ENCODE peak calls at places on chromosome 19, in seven cellular contexts. One of them, this sample, is unnamed.

GRCh38 chr19:16337809-16338469 is 13.3 kb downstream of the KLF2 start:
- DNase-seq in stimulated activated CD8-positive, alpha-beta memory T cell treated with anti-CD3 and anti-CD28 coated beads, Interleukin-7, amount 100 ng/mL, for 1 hour: no peak
- DNase-seq in NCI-H1436: no peak
- DNase-seq in AG08395: peak; percentile 4
- DNase-seq in HEK293T: no peak
- DNase-seq in stimulated activated naive CD4-positive, alpha-beta T cell treated with Interleukin-2 at 50 U/mL for 16 hours: no peak
- DNase-seq in Kasumi-1: no peak
- DNase-seq in this sample: no peak

GRCh38 chr19:38949580-38950367 is 19.0 kb downstream of the MRPS12 start:
- DNase-seq in AG08395: peak; percentile 77
- DNase-seq in stimulated activated naive CD4-positive, alpha-beta T cell treated with Interleukin-2 at 50 U/mL for 16 hours: peak; percentile 81
- DNase-seq in stimulated activated CD8-positive, alpha-beta memory T cell treated with anti-CD3 and anti-CD28 coated beads, Interleukin-7, amount 100 ng/mL, for 1 hour: peak; percentile 66
- DNase-seq in NCI-H1436: no peak
- DNase-seq in Kasumi-1: no peak
- DNase-seq in HEK293T: no peak
- DNase-seq in this sample: peak; percentile 95

GRCh38 chr19:7811989-7812388 is 18.0 kb upstream of the EVI5L start:
- DNase-seq in Kasumi-1: no peak
- DNase-seq in stimulated activated CD8-positive, alpha-beta memory T cell treated with anti-CD3 and anti-CD28 coated beads, Interleukin-7, amount 100 ng/mL, for 1 hour: no peak
- DNase-seq in stimulated activated naive CD4-positive, alpha-beta T cell treated with Interleukin-2 at 50 U/mL for 16 hours: no peak
- DNase-seq in HEK293T: no peak
- DNase-seq in AG08395: no peak
- DNase-seq in NCI-H1436: no peak
- DNase-seq in this sample: no peak

GRCh38 chr19:47765522-47766358 is 12.8 kb upstream of the SELENOW start:
- DNase-seq in Kasumi-1: peak; percentile 64
- DNase-seq in stimulated activated CD8-positive, alpha-beta memory T cell treated with anti-CD3 and anti-CD28 coated beads, Interleukin-7, amount 100 ng/mL, for 1 hour: no peak
- DNase-seq in stimulated activated naive CD4-positive, alpha-beta T cell treated with Interleukin-2 at 50 U/mL for 16 hours: peak; percentile 26
- DNase-seq in NCI-H1436: peak; percentile 84
- DNase-seq in AG08395: peak; percentile 70
- DNase-seq in HEK293T: peak; percentile 74
- DNase-seq in this sample: peak; percentile 87

GRCh38 chr19:35052599-35053190 is 11.2 kb downstream of the HPN start:
- DNase-seq in HEK293T: no peak
- DNase-seq in stimulated activated CD8-positive, alpha-beta memory T cell treated with anti-CD3 and anti-CD28 coated beads, Interleukin-7, amount 100 ng/mL, for 1 hour: no peak
- DNase-seq in NCI-H1436: no peak
- DNase-seq in Kasumi-1: no peak
- DNase-seq in stimulated activated naive CD4-positive, alpha-beta T cell treated with Interleukin-2 at 50 U/mL for 16 hours: no peak
- DNase-seq in AG08395: no peak
- DNase-seq in this sample: no peak

GRCh38 chr19:31312004-31312403 is 37.2 kb downstream of the TSHZ3 start:
- DNase-seq in stimulated activated CD8-positive, alpha-beta memory T cell treated with anti-CD3 and anti-CD28 coated beads, Interleukin-7, amount 100 ng/mL, for 1 hour: no peak
- DNase-seq in HEK293T: no peak
- DNase-seq in Kasumi-1: no peak
- DNase-seq in AG08395: peak; percentile 87
- DNase-seq in NCI-H1436: no peak
- DNase-seq in stimulated activated naive CD4-positive, alpha-beta T cell treated with Interleukin-2 at 50 U/mL for 16 hours: peak; percentile 14
- DNase-seq in this sample: no peak

GRCh38 chr19:46299004-46299509 is 2.2 kb downstream of the HIF3A start:
- DNase-seq in NCI-H1436: peak; percentile 93
- DNase-seq in HEK293T: no peak
- DNase-seq in stimulated activated naive CD4-positive, alpha-beta T cell treated with Interleukin-2 at 50 U/mL for 16 hours: no peak
- DNase-seq in AG08395: peak; percentile 84
- DNase-seq in stimulated activated CD8-positive, alpha-beta memory T cell treated with anti-CD3 and anti-CD28 coated beads, Interleukin-7, amount 100 ng/mL, for 1 hour: no peak
- DNase-seq in Kasumi-1: peak; percentile 59
- DNase-seq in this sample: peak; percentile 97

GRCh38 chr19:47589824-47590223 is 16.9 kb upstream of the ZNF541 start:
- DNase-seq in NCI-H1436: no peak
- DNase-seq in Kasumi-1: no peak
- DNase-seq in HEK293T: no peak
- DNase-seq in stimulated activated naive CD4-positive, alpha-beta T cell treated with Interleukin-2 at 50 U/mL for 16 hours: no peak
- DNase-seq in AG08395: no peak
- DNase-seq in stimulated activated CD8-positive, alpha-beta memory T cell treated with anti-CD3 and anti-CD28 coated beads, Interleukin-7, amount 100 ng/mL, for 1 hour: no peak
- DNase-seq in this sample: no peak

GRCh38 chr19:56133858-56134654 is 7.0 kb upstream of the ZNF444 start:
- DNase-seq in stimulated activated naive CD4-positive, alpha-beta T cell treated with Interleukin-2 at 50 U/mL for 16 hours: no peak
- DNase-seq in HEK293T: no peak
- DNase-seq in AG08395: no peak
- DNase-seq in Kasumi-1: peak; percentile 67
- DNase-seq in NCI-H1436: no peak
- DNase-seq in stimulated activated CD8-positive, alpha-beta memory T cell treated with anti-CD3 and anti-CD28 coated beads, Interleukin-7, amount 100 ng/mL, for 1 hour: no peak
- DNase-seq in this sample: no peak

GRCh38 chr19:41993612-41994483 is at the start of gene ATP1A3:
- DNase-seq in HEK293T: peak; percentile 86
- DNase-seq in AG08395: peak; percentile 90
- DNase-seq in stimulated activated naive CD4-positive, alpha-beta T cell treated with Interleukin-2 at 50 U/mL for 16 hours: peak; percentile 57
- DNase-seq in Kasumi-1: peak; percentile 18
- DNase-seq in stimulated activated CD8-positive, alpha-beta memory T cell treated with anti-CD3 and anti-CD28 coated beads, Interleukin-7, amount 100 ng/mL, for 1 hour: peak; percentile 27
- DNase-seq in NCI-H1436: peak; percentile 74
- DNase-seq in this sample: peak; percentile 87

GRCh38 chr19:2867025-2867991 is at the start of gene ZNF556:
- DNase-seq in stimulated activated naive CD4-positive, alpha-beta T cell treated with Interleukin-2 at 50 U/mL for 16 hours: no peak
- DNase-seq in AG08395: peak; percentile 18
- DNase-seq in Kasumi-1: no peak
- DNase-seq in HEK293T: peak; percentile 10
- DNase-seq in stimulated activated CD8-positive, alpha-beta memory T cell treated with anti-CD3 and anti-CD28 coated beads, Interleukin-7, amount 100 ng/mL, for 1 hour: no peak
- DNase-seq in NCI-H1436: peak; percentile 31
- DNase-seq in this sample: no peak

GRCh38 chr19:58522709-58523108 is 3.1 kb upstream of the ZBTB45 start:
- DNase-seq in HEK293T: no peak
- DNase-seq in Kasumi-1: no peak
- DNase-seq in NCI-H1436: no peak
- DNase-seq in AG08395: no peak
- DNase-seq in stimulated activated CD8-positive, alpha-beta memory T cell treated with anti-CD3 and anti-CD28 coated beads, Interleukin-7, amount 100 ng/mL, for 1 hour: no peak
- DNase-seq in stimulated activated naive CD4-positive, alpha-beta T cell treated with Interleukin-2 at 50 U/mL for 16 hours: no peak
- DNase-seq in this sample: no peak

GRCh38 chr19:11381535-11382369 is 2.4 kb downstream of the EPOR start:
- DNase-seq in Kasumi-1: no peak
- DNase-seq in stimulated activated naive CD4-positive, alpha-beta T cell treated with Interleukin-2 at 50 U/mL for 16 hours: peak; percentile 70
- DNase-seq in NCI-H1436: no peak
- DNase-seq in AG08395: peak; percentile 69
- DNase-seq in HEK293T: peak; percentile 81
- DNase-seq in stimulated activated CD8-positive, alpha-beta memory T cell treated with anti-CD3 and anti-CD28 coated beads, Interleukin-7, amount 100 ng/mL, for 1 hour: peak; percentile 35
- DNase-seq in this sample: peak; percentile 87

GRCh38 chr19:46791944-46792343 is 3.5 kb upstream of the SLC1A5 start:
- DNase-seq in Kasumi-1: peak; percentile 86
- DNase-seq in AG08395: no peak
- DNase-seq in stimulated activated naive CD4-positive, alpha-beta T cell treated with Interleukin-2 at 50 U/mL for 16 hours: no peak
- DNase-seq in stimulated activated CD8-positive, alpha-beta memory T cell treated with anti-CD3 and anti-CD28 coated beads, Interleukin-7, amount 100 ng/mL, for 1 hour: no peak
- DNase-seq in HEK293T: no peak
- DNase-seq in NCI-H1436: no peak
- DNase-seq in this sample: no peak

GRCh38 chr19:53519431-53519830 is 18.5 kb upstream of the ZNF331 start:
- DNase-seq in stimulated activated naive CD4-positive, alpha-beta T cell treated with Interleukin-2 at 50 U/mL for 16 hours: no peak
- DNase-seq in Kasumi-1: no peak
- DNase-seq in HEK293T: no peak
- DNase-seq in AG08395: no peak
- DNase-seq in stimulated activated CD8-positive, alpha-beta memory T cell treated with anti-CD3 and anti-CD28 coated beads, Interleukin-7, amount 100 ng/mL, for 1 hour: no peak
- DNase-seq in NCI-H1436: no peak
- DNase-seq in this sample: peak; percentile 74

GRCh38 chr19:48290341-48290922 is 20.6 kb downstream of the ZNF114 start:
- DNase-seq in NCI-H1436: no peak
- DNase-seq in stimulated activated CD8-positive, alpha-beta memory T cell treated with anti-CD3 and anti-CD28 coated beads, Interleukin-7, amount 100 ng/mL, for 1 hour: no peak
- DNase-seq in Kasumi-1: no peak
- DNase-seq in stimulated activated naive CD4-positive, alpha-beta T cell treated with Interleukin-2 at 50 U/mL for 16 hours: no peak
- DNase-seq in AG08395: peak; percentile 62
- DNase-seq in HEK293T: peak; percentile 38
- DNase-seq in this sample: peak; percentile 41

GRCh38 chr19:49363265-49364082 is at the start of gene DKKL1:
- DNase-seq in NCI-H1436: no peak
- DNase-seq in stimulated activated CD8-positive, alpha-beta memory T cell treated with anti-CD3 and anti-CD28 coated beads, Interleukin-7, amount 100 ng/mL, for 1 hour: peak; percentile 37
- DNase-seq in AG08395: peak; percentile 99
- DNase-seq in Kasumi-1: peak; percentile 91
- DNase-seq in HEK293T: peak; percentile 100
- DNase-seq in stimulated activated naive CD4-positive, alpha-beta T cell treated with Interleukin-2 at 50 U/mL for 16 hours: peak; percentile 42
- DNase-seq in this sample: peak; percentile 100

GRCh38 chr19:7789447-7789846 is 26.4 kb downstream of the CLEC4M start:
- DNase-seq in NCI-H1436: no peak
- DNase-seq in Kasumi-1: no peak
- DNase-seq in HEK293T: no peak
- DNase-seq in AG08395: no peak
- DNase-seq in stimulated activated CD8-positive, alpha-beta memory T cell treated with anti-CD3 and anti-CD28 coated beads, Interleukin-7, amount 100 ng/mL, for 1 hour: no peak
- DNase-seq in stimulated activated naive CD4-positive, alpha-beta T cell treated with Interleukin-2 at 50 U/mL for 16 hours: no peak
- DNase-seq in this sample: no peak

GRCh38 chr19:11356074-11356397 is 804 bp downstream of the PLPPR2 start:
- DNase-seq in NCI-H1436: no peak
- DNase-seq in Kasumi-1: no peak
- DNase-seq in AG08395: no peak
- DNase-seq in HEK293T: no peak
- DNase-seq in stimulated activated naive CD4-positive, alpha-beta T cell treated with Interleukin-2 at 50 U/mL for 16 hours: no peak
- DNase-seq in stimulated activated CD8-positive, alpha-beta memory T cell treated with anti-CD3 and anti-CD28 coated beads, Interleukin-7, amount 100 ng/mL, for 1 hour: no peak
- DNase-seq in this sample: no peak

GRCh38 chr19:16871870-16872269 is 16.9 kb upstream of the F2RL3 start:
- DNase-seq in NCI-H1436: no peak
- DNase-seq in stimulated activated naive CD4-positive, alpha-beta T cell treated with Interleukin-2 at 50 U/mL for 16 hours: no peak
- DNase-seq in HEK293T: no peak
- DNase-seq in Kasumi-1: no peak
- DNase-seq in AG08395: no peak
- DNase-seq in stimulated activated CD8-positive, alpha-beta memory T cell treated with anti-CD3 and anti-CD28 coated beads, Interleukin-7, amount 100 ng/mL, for 1 hour: no peak
- DNase-seq in this sample: no peak